ENCODE peak calls at places on chromosomes 1 and 21, in seven cellular contexts. One of them, this sample, is unnamed.

GRCh38 chr1:173099166-173099565 is 48.4 kb upstream of the TNFSF18 start:
- DNase-seq in WERI-Rb-1: no peak
- DNase-seq in skeletal muscle cell: no peak
- DNase-seq in GM23338: no peak
- DNase-seq in tibial nerve: no peak
- DNase-seq in aorta: no peak
- DNase-seq in small intestine: no peak
- DNase-seq in this sample: no peak

GRCh38 chr1:41161851-41162250 is 80.3 kb downstream of the SCMH1 start:
- DNase-seq in GM23338: no peak
- DNase-seq in skeletal muscle cell: peak
- DNase-seq in aorta: no peak
- DNase-seq in small intestine: no peak
- DNase-seq in WERI-Rb-1: no peak
- DNase-seq in tibial nerve: no peak
- DNase-seq in this sample: no peak

GRCh38 chr1:207397525-207397926 is 56.6 kb upstream of the CR2 start:
- DNase-seq in WERI-Rb-1: no peak
- DNase-seq in tibial nerve: no peak
- DNase-seq in skeletal muscle cell: no peak
- DNase-seq in small intestine: no peak
- DNase-seq in aorta: no peak
- DNase-seq in GM23338: peak
- DNase-seq in this sample: no peak

GRCh38 chr1:158199840-158200239 is 19.1 kb downstream of the CD1D start:
- DNase-seq in GM23338: no peak
- DNase-seq in tibial nerve: no peak
- DNase-seq in WERI-Rb-1: no peak
- DNase-seq in aorta: no peak
- DNase-seq in small intestine: peak
- DNase-seq in skeletal muscle cell: peak
- DNase-seq in this sample: no peak

GRCh38 chr1:86068841-86069756 is 87.5 kb downstream of the COL24A1 start:
- DNase-seq in GM23338: no peak
- DNase-seq in skeletal muscle cell: no peak
- DNase-seq in aorta: peak
- DNase-seq in small intestine: no peak
- DNase-seq in tibial nerve: no peak
- DNase-seq in WERI-Rb-1: no peak
- DNase-seq in this sample: no peak

GRCh38 chr1:82485591-82486369 is 685.0 kb downstream of the ADGRL2 start:
- DNase-seq in tibial nerve: peak
- DNase-seq in aorta: peak
- DNase-seq in GM23338: peak
- DNase-seq in WERI-Rb-1: no peak
- DNase-seq in skeletal muscle cell: peak
- DNase-seq in small intestine: no peak
- DNase-seq in this sample: no peak

GRCh38 chr1:228081578-228082259 is 789 bp upstream of the ARF1 start:
- DNase-seq in aorta: peak
- DNase-seq in small intestine: no peak
- DNase-seq in skeletal muscle cell: no peak
- DNase-seq in tibial nerve: no peak
- DNase-seq in WERI-Rb-1: no peak
- DNase-seq in GM23338: peak
- DNase-seq in this sample: no peak

GRCh38 chr1:42979037-42979432 is 20.4 kb upstream of the SLC2A1 start:
- DNase-seq in tibial nerve: no peak
- DNase-seq in aorta: no peak
- DNase-seq in WERI-Rb-1: no peak
- DNase-seq in small intestine: no peak
- DNase-seq in GM23338: peak
- DNase-seq in skeletal muscle cell: no peak
- DNase-seq in this sample: no peak

GRCh38 chr1:17370618-17371017 is 1.4 kb upstream of the PADI6 start:
- DNase-seq in GM23338: peak
- DNase-seq in tibial nerve: no peak
- DNase-seq in aorta: no peak
- DNase-seq in small intestine: peak
- DNase-seq in WERI-Rb-1: no peak
- DNase-seq in skeletal muscle cell: no peak
- DNase-seq in this sample: no peak

GRCh38 chr1:60637651-60638050 is 444.7 kb upstream of the NFIA start:
- DNase-seq in small intestine: no peak
- DNase-seq in tibial nerve: no peak
- DNase-seq in skeletal muscle cell: no peak
- DNase-seq in GM23338: no peak
- DNase-seq in aorta: no peak
- DNase-seq in WERI-Rb-1: no peak
- DNase-seq in this sample: no peak

GRCh38 chr1:60634106-60634505 is 448.3 kb upstream of the NFIA start:
- DNase-seq in skeletal muscle cell: no peak
- DNase-seq in tibial nerve: no peak
- DNase-seq in GM23338: no peak
- DNase-seq in aorta: no peak
- DNase-seq in WERI-Rb-1: no peak
- DNase-seq in small intestine: no peak
- DNase-seq in this sample: no peak

GRCh38 chr1:60639287-60639686 is 443.1 kb upstream of the NFIA start:
- DNase-seq in WERI-Rb-1: no peak
- DNase-seq in skeletal muscle cell: no peak
- DNase-seq in aorta: no peak
- DNase-seq in small intestine: no peak
- DNase-seq in tibial nerve: no peak
- DNase-seq in GM23338: no peak
- DNase-seq in this sample: no peak
- H3K4me3 ChIP-seq in WERI-Rb-1: no peak
- H3K4me3 ChIP-seq in skeletal muscle cell: no peak
- H3K4me3 ChIP-seq in aorta: no peak
- H3K4me3 ChIP-seq in small intestine: no peak
- H3K4me3 ChIP-seq in tibial nerve: no peak
- H3K4me3 ChIP-seq in GM23338: no peak
- H3K4me3 ChIP-seq in this sample: no peak

DNA sequence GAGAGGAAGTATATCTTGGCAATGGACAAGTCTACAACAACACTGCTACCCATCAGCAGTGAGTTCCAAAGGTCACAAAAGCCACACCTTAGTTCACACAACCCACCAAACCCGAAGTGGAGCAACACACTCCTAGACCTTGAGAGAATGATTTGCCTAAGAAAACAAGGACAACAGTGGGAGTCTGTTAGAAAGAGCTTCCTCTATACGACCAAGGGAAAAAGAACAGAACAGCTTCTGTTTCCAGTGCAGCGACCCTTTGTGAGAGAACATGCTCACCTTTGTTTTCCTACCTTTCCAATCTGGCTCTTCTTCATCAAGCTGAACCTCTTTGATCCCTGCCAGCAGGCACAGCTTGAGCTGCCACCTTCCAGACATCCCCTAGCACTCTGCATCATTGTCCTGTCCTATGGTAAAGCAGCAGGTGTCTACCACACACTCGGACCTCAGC is 56.7 kb upstream of the PALMD start:
- DNase-seq in skeletal muscle cell: no peak
- DNase-seq in WERI-Rb-1: no peak
- DNase-seq in GM23338: no peak
- DNase-seq in small intestine: peak
- DNase-seq in tibial nerve: no peak
- DNase-seq in aorta: no peak
- DNase-seq in this sample: no peak
- H3K4me3 ChIP-seq in skeletal muscle cell: no peak
- H3K4me3 ChIP-seq in WERI-Rb-1: no peak
- H3K4me3 ChIP-seq in GM23338: no peak
- H3K4me3 ChIP-seq in small intestine: no peak
- H3K4me3 ChIP-seq in tibial nerve: no peak
- H3K4me3 ChIP-seq in aorta: no peak
- H3K4me3 ChIP-seq in this sample: no peak

GRCh38 chr1:233359431-233359830 is 31.9 kb downstream of the MAP3K21 start:
- DNase-seq in aorta: no peak
- DNase-seq in GM23338: no peak
- DNase-seq in small intestine: peak
- DNase-seq in WERI-Rb-1: no peak
- DNase-seq in tibial nerve: no peak
- DNase-seq in skeletal muscle cell: no peak
- DNase-seq in this sample: no peak

GRCh38 chr1:233356705-233356987 is 29.1 kb downstream of the MAP3K21 start:
- DNase-seq in WERI-Rb-1: no peak
- DNase-seq in GM23338: no peak
- DNase-seq in skeletal muscle cell: no peak
- DNase-seq in small intestine: no peak
- DNase-seq in aorta: no peak
- DNase-seq in tibial nerve: no peak
- DNase-seq in this sample: no peak

GRCh38 chr1:233359905-233360304 is 32.4 kb downstream of the MAP3K21 start:
- DNase-seq in WERI-Rb-1: no peak
- DNase-seq in GM23338: no peak
- DNase-seq in skeletal muscle cell: no peak
- DNase-seq in aorta: no peak
- DNase-seq in small intestine: no peak
- DNase-seq in tibial nerve: no peak
- DNase-seq in this sample: no peak

GRCh38 chr1:233355841-233356704 is 28.5 kb downstream of the MAP3K21 start:
- DNase-seq in tibial nerve: no peak
- DNase-seq in small intestine: peak
- DNase-seq in GM23338: no peak
- DNase-seq in skeletal muscle cell: no peak
- DNase-seq in WERI-Rb-1: no peak
- DNase-seq in aorta: no peak
- DNase-seq in this sample: no peak

DNA sequence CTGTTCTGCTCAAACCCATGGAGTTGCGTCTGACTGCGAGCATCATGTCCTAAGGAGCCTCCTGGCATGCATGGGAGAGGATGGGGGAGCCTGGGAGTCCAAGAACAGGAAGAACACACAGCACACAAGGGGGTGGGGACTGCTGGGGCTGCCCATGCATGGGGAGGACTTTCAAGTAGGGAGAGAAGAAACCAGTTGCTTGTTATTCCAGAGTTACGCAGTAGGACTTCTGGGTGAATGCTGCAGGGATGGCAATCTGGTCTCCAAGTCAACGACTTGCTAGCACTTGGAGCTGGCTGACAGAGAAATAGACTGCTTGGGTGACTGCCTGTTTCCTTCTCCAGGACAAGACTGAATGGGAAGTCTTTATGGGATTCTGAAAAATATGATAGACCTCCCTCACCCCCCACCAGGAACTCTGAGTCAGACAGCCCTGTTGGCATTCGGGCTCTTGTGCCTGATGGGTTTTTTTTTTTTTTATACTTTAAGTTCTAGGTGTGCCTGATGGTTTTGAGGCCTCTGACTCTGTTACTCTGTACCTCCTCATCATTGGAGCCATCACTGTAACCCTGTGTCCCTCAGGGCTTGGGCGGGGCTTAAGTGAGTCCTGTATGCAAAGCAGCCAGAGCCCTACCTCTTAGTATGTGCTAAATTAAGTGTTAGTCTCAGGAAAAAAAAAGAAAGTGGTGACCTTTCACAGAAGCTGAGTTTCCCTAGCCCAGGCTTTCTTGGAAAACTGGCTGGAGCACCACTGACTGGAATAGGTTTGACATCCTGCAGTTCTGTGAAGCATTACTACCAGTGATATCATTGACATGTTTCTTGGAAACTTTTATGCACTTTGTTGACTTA is 30.3 kb downstream of the MAP3K21 start:
- DNase-seq in small intestine: no peak
- DNase-seq in aorta: no peak
- DNase-seq in tibial nerve: no peak
- DNase-seq in skeletal muscle cell: no peak
- DNase-seq in GM23338: no peak
- DNase-seq in WERI-Rb-1: no peak
- DNase-seq in this sample: no peak
- H3K4me3 ChIP-seq in small intestine: no peak
- H3K4me3 ChIP-seq in aorta: no peak
- H3K4me3 ChIP-seq in tibial nerve: no peak
- H3K4me3 ChIP-seq in skeletal muscle cell: no peak
- H3K4me3 ChIP-seq in GM23338: no peak
- H3K4me3 ChIP-seq in WERI-Rb-1: no peak
- H3K4me3 ChIP-seq in this sample: no peak

GRCh38 chr21:21010698-21011097 is 12.5 kb downstream of the NCAM2 start:
- DNase-seq in aorta: no peak
- DNase-seq in skeletal muscle cell: no peak
- DNase-seq in tibial nerve: no peak
- DNase-seq in small intestine: no peak
- DNase-seq in WERI-Rb-1: no peak
- DNase-seq in GM23338: peak
- DNase-seq in this sample: no peak
- H3K4me3 ChIP-seq in aorta: no peak
- H3K4me3 ChIP-seq in skeletal muscle cell: no peak
- H3K4me3 ChIP-seq in tibial nerve: no peak
- H3K4me3 ChIP-seq in small intestine: no peak
- H3K4me3 ChIP-seq in WERI-Rb-1: no peak
- H3K4me3 ChIP-seq in GM23338: no peak
- H3K4me3 ChIP-seq in this sample: no peak

GRCh38 chr1:153417136-153417888 is 992 bp downstream of the S100A7A start:
- DNase-seq in WERI-Rb-1: peak
- DNase-seq in tibial nerve: no peak
- DNase-seq in skeletal muscle cell: no peak
- DNase-seq in GM23338: no peak
- DNase-seq in aorta: no peak
- DNase-seq in small intestine: no peak
- DNase-seq in this sample: no peak
- H3K4me3 ChIP-seq in WERI-Rb-1: no peak
- H3K4me3 ChIP-seq in tibial nerve: no peak
- H3K4me3 ChIP-seq in skeletal muscle cell: no peak
- H3K4me3 ChIP-seq in GM23338: no peak
- H3K4me3 ChIP-seq in aorta: no peak
- H3K4me3 ChIP-seq in small intestine: no peak
- H3K4me3 ChIP-seq in this sample: no peak

DNA sequence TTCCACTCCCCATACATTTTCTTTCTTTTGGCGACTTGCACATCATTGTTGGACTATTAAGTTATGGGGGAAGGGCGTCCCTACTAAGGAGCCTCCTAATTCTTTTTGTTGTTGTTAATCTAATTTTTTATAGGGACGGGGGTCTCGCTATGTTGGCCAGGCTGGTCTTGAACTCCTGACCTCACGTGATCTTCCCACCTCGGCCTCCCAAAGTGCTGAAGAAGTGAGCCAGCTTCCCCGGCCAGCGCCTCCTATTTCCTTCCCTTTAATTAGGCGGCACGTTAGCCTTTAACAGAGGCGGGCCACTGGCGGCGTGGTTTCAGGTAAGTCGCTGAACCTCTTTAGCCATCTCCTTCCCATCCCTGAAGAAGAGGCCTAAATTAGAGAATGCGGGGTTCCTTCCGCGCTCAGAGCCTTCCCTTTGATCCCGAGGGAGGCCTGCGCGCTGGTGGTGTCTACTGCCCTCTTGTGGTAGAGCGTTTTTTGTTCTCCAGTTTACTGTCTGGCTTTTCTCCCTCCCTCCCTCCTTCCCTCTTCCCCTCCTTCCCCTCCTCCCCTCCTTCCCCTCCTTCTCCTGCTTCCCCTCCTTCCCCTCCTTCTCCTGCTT is 38.1 kb downstream of the TNFRSF9 start:
- DNase-seq in skeletal muscle cell: no peak
- DNase-seq in aorta: peak
- DNase-seq in GM23338: peak
- DNase-seq in WERI-Rb-1: peak
- DNase-seq in tibial nerve: peak
- DNase-seq in small intestine: peak
- DNase-seq in this sample: no peak
- H3K4me3 ChIP-seq in skeletal muscle cell: peak
- H3K4me3 ChIP-seq in aorta: no peak
- H3K4me3 ChIP-seq in GM23338: no peak
- H3K4me3 ChIP-seq in WERI-Rb-1: no peak
- H3K4me3 ChIP-seq in tibial nerve: no peak
- H3K4me3 ChIP-seq in small intestine: no peak
- H3K4me3 ChIP-seq in this sample: no peak

This sample was measured in retinal pigment epithelial cell.